ENCODE peak calls at places on chromosomes 6 and 20, in six cellular contexts. One of them, this sample, is unnamed.

GRCh38 chr20:57269148-57269984 is 2.9 kb upstream of the BMP7 start:
- DNase-seq in stimulated activated naive CD8-positive, alpha-beta T cell treated with anti-CD3 and anti-CD28 coated beads, Interleukin-15, amount 100 ng/mL, for 72 hours: no peak
- DNase-seq in HEK293T: no peak
- DNase-seq in activated CD4-positive, CD25-positive, alpha-beta regulatory T cell: no peak
- DNase-seq in HCEC 1CT: no peak
- DNase-seq in stimulated activated CD8-positive, alpha-beta memory T cell treated with anti-CD3 and anti-CD28 coated beads, Interleukin-15, amount 100 ng/mL, for 24 hours: no peak
- DNase-seq in this sample: no peak

GRCh38 chr6:36636283-36636682 is 42.1 kb downstream of the SRSF3 start:
- DNase-seq in stimulated activated CD8-positive, alpha-beta memory T cell treated with anti-CD3 and anti-CD28 coated beads, Interleukin-15, amount 100 ng/mL, for 24 hours: no peak
- DNase-seq in HEK293T: no peak
- DNase-seq in stimulated activated naive CD8-positive, alpha-beta T cell treated with anti-CD3 and anti-CD28 coated beads, Interleukin-15, amount 100 ng/mL, for 72 hours: no peak
- DNase-seq in HCEC 1CT: no peak
- DNase-seq in activated CD4-positive, CD25-positive, alpha-beta regulatory T cell: no peak
- DNase-seq in this sample: no peak

GRCh38 chr6:81105998-81106397 is 646.5 kb downstream of the TENT5A start:
- DNase-seq in stimulated activated CD8-positive, alpha-beta memory T cell treated with anti-CD3 and anti-CD28 coated beads, Interleukin-15, amount 100 ng/mL, for 24 hours: no peak
- DNase-seq in HEK293T: no peak
- DNase-seq in HCEC 1CT: no peak
- DNase-seq in stimulated activated naive CD8-positive, alpha-beta T cell treated with anti-CD3 and anti-CD28 coated beads, Interleukin-15, amount 100 ng/mL, for 72 hours: no peak
- DNase-seq in activated CD4-positive, CD25-positive, alpha-beta regulatory T cell: no peak
- DNase-seq in this sample: no peak

GRCh38 chr6:125789576-125790402 is 971 bp upstream of the NCOA7 start:
- DNase-seq in HCEC 1CT: peak; percentile 7
- DNase-seq in activated CD4-positive, CD25-positive, alpha-beta regulatory T cell: no peak
- DNase-seq in HEK293T: peak; percentile 58
- DNase-seq in stimulated activated CD8-positive, alpha-beta memory T cell treated with anti-CD3 and anti-CD28 coated beads, Interleukin-15, amount 100 ng/mL, for 24 hours: no peak
- DNase-seq in stimulated activated naive CD8-positive, alpha-beta T cell treated with anti-CD3 and anti-CD28 coated beads, Interleukin-15, amount 100 ng/mL, for 72 hours: peak; percentile 45
- DNase-seq in this sample: peak; percentile 52

GRCh38 chr6:87926687-87927086 is 121.0 kb upstream of the SPACA1 start:
- DNase-seq in HEK293T: no peak
- DNase-seq in stimulated activated naive CD8-positive, alpha-beta T cell treated with anti-CD3 and anti-CD28 coated beads, Interleukin-15, amount 100 ng/mL, for 72 hours: no peak
- DNase-seq in HCEC 1CT: no peak
- DNase-seq in stimulated activated CD8-positive, alpha-beta memory T cell treated with anti-CD3 and anti-CD28 coated beads, Interleukin-15, amount 100 ng/mL, for 24 hours: no peak
- DNase-seq in activated CD4-positive, CD25-positive, alpha-beta regulatory T cell: no peak
- DNase-seq in this sample: no peak

GRCh38 chr6:25136879-25137278 is 142.3 kb upstream of the CARMIL1 start:
- DNase-seq in HCEC 1CT: peak; percentile 30
- DNase-seq in activated CD4-positive, CD25-positive, alpha-beta regulatory T cell: no peak
- DNase-seq in stimulated activated CD8-positive, alpha-beta memory T cell treated with anti-CD3 and anti-CD28 coated beads, Interleukin-15, amount 100 ng/mL, for 24 hours: no peak
- DNase-seq in HEK293T: no peak
- DNase-seq in stimulated activated naive CD8-positive, alpha-beta T cell treated with anti-CD3 and anti-CD28 coated beads, Interleukin-15, amount 100 ng/mL, for 72 hours: no peak
- DNase-seq in this sample: no peak

GRCh38 chr6:105844275-105844848 is 241.8 kb upstream of the PRDM1 start:
- DNase-seq in HCEC 1CT: no peak
- DNase-seq in stimulated activated naive CD8-positive, alpha-beta T cell treated with anti-CD3 and anti-CD28 coated beads, Interleukin-15, amount 100 ng/mL, for 72 hours: no peak
- DNase-seq in activated CD4-positive, CD25-positive, alpha-beta regulatory T cell: no peak
- DNase-seq in HEK293T: no peak
- DNase-seq in stimulated activated CD8-positive, alpha-beta memory T cell treated with anti-CD3 and anti-CD28 coated beads, Interleukin-15, amount 100 ng/mL, for 24 hours: no peak
- DNase-seq in this sample: no peak

GRCh38 chr6:95431637-95432228 is 145.6 kb upstream of the MANEA start:
- DNase-seq in HCEC 1CT: peak; percentile 14
- DNase-seq in stimulated activated CD8-positive, alpha-beta memory T cell treated with anti-CD3 and anti-CD28 coated beads, Interleukin-15, amount 100 ng/mL, for 24 hours: no peak
- DNase-seq in activated CD4-positive, CD25-positive, alpha-beta regulatory T cell: no peak
- DNase-seq in stimulated activated naive CD8-positive, alpha-beta T cell treated with anti-CD3 and anti-CD28 coated beads, Interleukin-15, amount 100 ng/mL, for 72 hours: peak; percentile 5
- DNase-seq in HEK293T: peak; percentile 15
- DNase-seq in this sample: no peak

GRCh38 chr6:37845026-37845911 is 25.7 kb downstream of the ZFAND3 start:
- DNase-seq in activated CD4-positive, CD25-positive, alpha-beta regulatory T cell: no peak
- DNase-seq in stimulated activated naive CD8-positive, alpha-beta T cell treated with anti-CD3 and anti-CD28 coated beads, Interleukin-15, amount 100 ng/mL, for 72 hours: no peak
- DNase-seq in HEK293T: no peak
- DNase-seq in stimulated activated CD8-positive, alpha-beta memory T cell treated with anti-CD3 and anti-CD28 coated beads, Interleukin-15, amount 100 ng/mL, for 24 hours: no peak
- DNase-seq in HCEC 1CT: no peak
- DNase-seq in this sample: no peak

GRCh38 chr6:125002090-125002741 is 40.0 kb downstream of the RNF217 start:
- DNase-seq in activated CD4-positive, CD25-positive, alpha-beta regulatory T cell: no peak
- DNase-seq in stimulated activated naive CD8-positive, alpha-beta T cell treated with anti-CD3 and anti-CD28 coated beads, Interleukin-15, amount 100 ng/mL, for 72 hours: no peak
- DNase-seq in HCEC 1CT: no peak
- DNase-seq in HEK293T: no peak
- DNase-seq in stimulated activated CD8-positive, alpha-beta memory T cell treated with anti-CD3 and anti-CD28 coated beads, Interleukin-15, amount 100 ng/mL, for 24 hours: no peak
- DNase-seq in this sample: no peak

GRCh38 chr6:98828210-98828798 is 6.1 kb upstream of the POU3F2 start:
- DNase-seq in stimulated activated CD8-positive, alpha-beta memory T cell treated with anti-CD3 and anti-CD28 coated beads, Interleukin-15, amount 100 ng/mL, for 24 hours: no peak
- DNase-seq in activated CD4-positive, CD25-positive, alpha-beta regulatory T cell: no peak
- DNase-seq in stimulated activated naive CD8-positive, alpha-beta T cell treated with anti-CD3 and anti-CD28 coated beads, Interleukin-15, amount 100 ng/mL, for 72 hours: no peak
- DNase-seq in HCEC 1CT: no peak
- DNase-seq in HEK293T: no peak
- DNase-seq in this sample: no peak

GRCh38 chr6:73704260-73704659 is 8.3 kb downstream of the CD109 start:
- DNase-seq in HCEC 1CT: peak; percentile 98
- DNase-seq in stimulated activated naive CD8-positive, alpha-beta T cell treated with anti-CD3 and anti-CD28 coated beads, Interleukin-15, amount 100 ng/mL, for 72 hours: no peak
- DNase-seq in stimulated activated CD8-positive, alpha-beta memory T cell treated with anti-CD3 and anti-CD28 coated beads, Interleukin-15, amount 100 ng/mL, for 24 hours: no peak
- DNase-seq in activated CD4-positive, CD25-positive, alpha-beta regulatory T cell: no peak
- DNase-seq in HEK293T: no peak
- DNase-seq in this sample: no peak

GRCh38 chr20:7883741-7884140 is 56.5 kb downstream of the HAO1 start:
- DNase-seq in HCEC 1CT: no peak
- DNase-seq in stimulated activated naive CD8-positive, alpha-beta T cell treated with anti-CD3 and anti-CD28 coated beads, Interleukin-15, amount 100 ng/mL, for 72 hours: no peak
- DNase-seq in activated CD4-positive, CD25-positive, alpha-beta regulatory T cell: no peak
- DNase-seq in HEK293T: no peak
- DNase-seq in stimulated activated CD8-positive, alpha-beta memory T cell treated with anti-CD3 and anti-CD28 coated beads, Interleukin-15, amount 100 ng/mL, for 24 hours: no peak
- DNase-seq in this sample: no peak

GRCh38 chr6:66662196-66662595 is 955.2 kb upstream of the EYS start:
- DNase-seq in stimulated activated CD8-positive, alpha-beta memory T cell treated with anti-CD3 and anti-CD28 coated beads, Interleukin-15, amount 100 ng/mL, for 24 hours: no peak
- DNase-seq in HEK293T: no peak
- DNase-seq in HCEC 1CT: peak; percentile 34
- DNase-seq in activated CD4-positive, CD25-positive, alpha-beta regulatory T cell: no peak
- DNase-seq in stimulated activated naive CD8-positive, alpha-beta T cell treated with anti-CD3 and anti-CD28 coated beads, Interleukin-15, amount 100 ng/mL, for 72 hours: no peak
- DNase-seq in this sample: no peak

GRCh38 chr20:10610266-10610665 is 63.5 kb downstream of the JAG1 start:
- DNase-seq in HCEC 1CT: no peak
- DNase-seq in HEK293T: no peak
- DNase-seq in activated CD4-positive, CD25-positive, alpha-beta regulatory T cell: no peak
- DNase-seq in stimulated activated naive CD8-positive, alpha-beta T cell treated with anti-CD3 and anti-CD28 coated beads, Interleukin-15, amount 100 ng/mL, for 72 hours: no peak
- DNase-seq in stimulated activated CD8-positive, alpha-beta memory T cell treated with anti-CD3 and anti-CD28 coated beads, Interleukin-15, amount 100 ng/mL, for 24 hours: no peak
- DNase-seq in this sample: no peak

GRCh38 chr6:25882066-25882496 is 8.0 kb upstream of the SLC17A3 start:
- DNase-seq in activated CD4-positive, CD25-positive, alpha-beta regulatory T cell: no peak
- DNase-seq in stimulated activated naive CD8-positive, alpha-beta T cell treated with anti-CD3 and anti-CD28 coated beads, Interleukin-15, amount 100 ng/mL, for 72 hours: peak; percentile 41
- DNase-seq in stimulated activated CD8-positive, alpha-beta memory T cell treated with anti-CD3 and anti-CD28 coated beads, Interleukin-15, amount 100 ng/mL, for 24 hours: no peak
- DNase-seq in HEK293T: no peak
- DNase-seq in HCEC 1CT: no peak
- DNase-seq in this sample: peak; percentile 47

This sample was measured in activated T-helper 2 cell treated with anti-CD3 and anti-CD28 coated beads, Interferon-gamma antibody, Interleukin-2, Interleukin-4, amounts not matched to agents 10 μg/mL and 5 μg/mL and 100 μg/mL, durations not matched to agents 14 hours and 24 hours and 36 hours.